ENCODE peak calls at places on chromosomes 6 and 20, in nine cellular contexts. One of them, this sample, is unnamed. For H3K4me1, the result is how much of the 10 kb centered on the place peaks cover.

GRCh38 chr20:40813213-40813510 is 124.1 kb upstream of the MAFB start:
- DNase-seq in transverse colon: no peak
- DNase-seq in stomach: peak
- DNase-seq in prostate gland: no peak
- DNase-seq in upper lobe of left lung: no peak
- DNase-seq in spleen: no peak
- DNase-seq in GM23338: no peak
- DNase-seq in suprapubic skin: no peak
- DNase-seq in SK-N-SH: no peak
- DNase-seq in this sample: no peak

GRCh38 chr6:165974817-165975216 is 192.8 kb downstream of the TBXT start:
- DNase-seq in spleen: no peak
- DNase-seq in stomach: no peak
- DNase-seq in transverse colon: no peak
- DNase-seq in suprapubic skin: no peak
- DNase-seq in prostate gland: no peak
- DNase-seq in SK-N-SH: no peak
- DNase-seq in upper lobe of left lung: no peak
- DNase-seq in GM23338: no peak
- DNase-seq in this sample: no peak

GRCh38 chr6:3382399-3383279 is 74.2 kb downstream of the SLC22A23 start:
- DNase-seq in prostate gland: no peak
- DNase-seq in suprapubic skin: peak
- DNase-seq in transverse colon: peak
- DNase-seq in upper lobe of left lung: no peak
- DNase-seq in GM23338: no peak
- DNase-seq in SK-N-SH: no peak
- DNase-seq in spleen: no peak
- DNase-seq in stomach: peak
- DNase-seq in this sample: no peak

GRCh38 chr6:108518714-108519576 is 41.8 kb upstream of the FOXO3 start:
- DNase-seq in prostate gland: no peak
- DNase-seq in stomach: no peak
- DNase-seq in suprapubic skin: no peak
- DNase-seq in spleen: no peak
- DNase-seq in GM23338: peak
- DNase-seq in transverse colon: no peak
- DNase-seq in SK-N-SH: peak
- DNase-seq in upper lobe of left lung: no peak
- DNase-seq in this sample: no peak

GRCh38 chr6:72861935-72862432 is 240.1 kb downstream of the KCNQ5 start:
- DNase-seq in suprapubic skin: no peak
- DNase-seq in stomach: no peak
- DNase-seq in GM23338: no peak
- DNase-seq in prostate gland: peak
- DNase-seq in spleen: no peak
- DNase-seq in SK-N-SH: no peak
- DNase-seq in upper lobe of left lung: no peak
- DNase-seq in transverse colon: no peak
- DNase-seq in this sample: no peak

GRCh38 chr6:70210462-70210861 is 92.4 kb downstream of the COL9A1 start:
- DNase-seq in transverse colon: no peak
- DNase-seq in suprapubic skin: no peak
- DNase-seq in stomach: no peak
- DNase-seq in upper lobe of left lung: no peak
- DNase-seq in SK-N-SH: peak
- DNase-seq in GM23338: peak
- DNase-seq in spleen: no peak
- DNase-seq in prostate gland: no peak
- DNase-seq in this sample: no peak

GRCh38 chr6:126123226-126123625 is 136.9 kb downstream of the TRMT11 start:
- DNase-seq in prostate gland: no peak
- DNase-seq in stomach: no peak
- DNase-seq in transverse colon: no peak
- DNase-seq in GM23338: no peak
- DNase-seq in suprapubic skin: no peak
- DNase-seq in SK-N-SH: no peak
- DNase-seq in upper lobe of left lung: no peak
- DNase-seq in spleen: no peak
- DNase-seq in this sample: no peak

GRCh38 chr20:6051505-6051904 is 2.4 kb downstream of the LRRN4 start:
- DNase-seq in upper lobe of left lung: peak
- DNase-seq in stomach: no peak
- DNase-seq in transverse colon: no peak
- DNase-seq in suprapubic skin: no peak
- DNase-seq in GM23338: peak
- DNase-seq in spleen: no peak
- DNase-seq in prostate gland: no peak
- DNase-seq in SK-N-SH: no peak
- DNase-seq in this sample: no peak

GRCh38 chr6:53326372-53327016 is 22.3 kb downstream of the ELOVL5 start:
- DNase-seq in transverse colon: peak
- DNase-seq in GM23338: no peak
- DNase-seq in stomach: no peak
- DNase-seq in suprapubic skin: no peak
- DNase-seq in prostate gland: peak
- DNase-seq in spleen: no peak
- DNase-seq in upper lobe of left lung: peak
- DNase-seq in SK-N-SH: no peak
- DNase-seq in this sample: peak

GRCh38 chr6:119160911-119161310 is 82.4 kb upstream of the FAM184A start:
- DNase-seq in prostate gland: no peak
- DNase-seq in SK-N-SH: no peak
- DNase-seq in upper lobe of left lung: no peak
- DNase-seq in spleen: no peak
- DNase-seq in stomach: no peak
- DNase-seq in GM23338: no peak
- DNase-seq in transverse colon: no peak
- DNase-seq in suprapubic skin: no peak
- DNase-seq in this sample: no peak

GRCh38 chr20:59123011-59123676 is 40.5 kb upstream of the ZNF831 start:
- DNase-seq in suprapubic skin: no peak
- DNase-seq in transverse colon: peak
- DNase-seq in GM23338: no peak
- DNase-seq in spleen: peak
- DNase-seq in prostate gland: no peak
- DNase-seq in upper lobe of left lung: no peak
- DNase-seq in SK-N-SH: no peak
- DNase-seq in stomach: no peak
- DNase-seq in this sample: no peak

GRCh38 chr6:35038076-35038475 is 103.1 kb downstream of the TCP11 start:
- DNase-seq in spleen: no peak
- DNase-seq in upper lobe of left lung: no peak
- DNase-seq in suprapubic skin: peak
- DNase-seq in SK-N-SH: no peak
- DNase-seq in transverse colon: no peak
- DNase-seq in GM23338: peak
- DNase-seq in prostate gland: no peak
- DNase-seq in stomach: no peak
- DNase-seq in this sample: no peak

GRCh38 chr6:692356-692851 is 535 bp downstream of the EXOC2 start:
- DNase-seq in prostate gland: no peak
- DNase-seq in spleen: peak
- DNase-seq in stomach: peak
- DNase-seq in suprapubic skin: no peak
- DNase-seq in transverse colon: peak
- DNase-seq in GM23338: peak
- DNase-seq in upper lobe of left lung: peak
- DNase-seq in SK-N-SH: peak
- DNase-seq in this sample: no peak

GRCh38 chr6:150363733-150364132 is 5.1 kb upstream of the IYD start:
- DNase-seq in spleen: no peak
- DNase-seq in upper lobe of left lung: no peak
- DNase-seq in stomach: no peak
- DNase-seq in transverse colon: no peak
- DNase-seq in prostate gland: no peak
- DNase-seq in GM23338: no peak
- DNase-seq in suprapubic skin: no peak
- DNase-seq in SK-N-SH: no peak
- DNase-seq in this sample: no peak

GRCh38 chr6:136784910-136785746 is 7.1 kb downstream of the MAP3K5 start:
- DNase-seq in spleen: peak
- DNase-seq in upper lobe of left lung: peak
- DNase-seq in suprapubic skin: no peak
- DNase-seq in SK-N-SH: no peak
- DNase-seq in stomach: peak
- DNase-seq in GM23338: no peak
- DNase-seq in prostate gland: no peak
- DNase-seq in transverse colon: peak
- DNase-seq in this sample: no peak

GRCh38 chr6:136784271-136784664 is 8.0 kb downstream of the MAP3K5 start:
- DNase-seq in transverse colon: no peak
- DNase-seq in stomach: no peak
- DNase-seq in upper lobe of left lung: no peak
- DNase-seq in spleen: no peak
- DNase-seq in GM23338: no peak
- DNase-seq in suprapubic skin: no peak
- DNase-seq in SK-N-SH: no peak
- DNase-seq in prostate gland: no peak
- DNase-seq in this sample: no peak

GRCh38 chr6:136782021-136782770 is 10.1 kb downstream of the MAP3K5 start:
- DNase-seq in upper lobe of left lung: no peak
- DNase-seq in prostate gland: no peak
- DNase-seq in transverse colon: no peak
- DNase-seq in GM23338: no peak
- DNase-seq in SK-N-SH: no peak
- DNase-seq in stomach: no peak
- DNase-seq in suprapubic skin: no peak
- DNase-seq in spleen: no peak
- DNase-seq in this sample: no peak

GRCh38 chr6:136783021-136783420 is 9.3 kb downstream of the MAP3K5 start:
- DNase-seq in stomach: no peak
- DNase-seq in upper lobe of left lung: no peak
- DNase-seq in suprapubic skin: no peak
- DNase-seq in transverse colon: no peak
- DNase-seq in SK-N-SH: no peak
- DNase-seq in prostate gland: no peak
- DNase-seq in GM23338: no peak
- DNase-seq in spleen: no peak
- DNase-seq in this sample: no peak

GRCh38 chr6:136783495-136784270 is 8.6 kb downstream of the MAP3K5 start:
- DNase-seq in prostate gland: no peak
- DNase-seq in upper lobe of left lung: peak
- DNase-seq in transverse colon: no peak
- DNase-seq in spleen: peak
- DNase-seq in stomach: no peak
- DNase-seq in suprapubic skin: no peak
- DNase-seq in SK-N-SH: no peak
- DNase-seq in GM23338: no peak
- DNase-seq in this sample: no peak
- H3K4me3 ChIP-seq in prostate gland: no peak
- H3K4me3 ChIP-seq in upper lobe of left lung: peak
- H3K4me3 ChIP-seq in transverse colon: no peak
- H3K4me3 ChIP-seq in spleen: peak
- H3K4me3 ChIP-seq in stomach: no peak
- H3K4me3 ChIP-seq in suprapubic skin: no peak
- H3K4me3 ChIP-seq in SK-N-SH: no peak
- H3K4me3 ChIP-seq in GM23338: no peak
- H3K4me3 ChIP-seq in this sample: no peak

GRCh38 chr20:57005146-57005933 is 261.1 kb downstream of the BMP7 start:
- DNase-seq in upper lobe of left lung: no peak
- DNase-seq in GM23338: no peak
- DNase-seq in prostate gland: no peak
- DNase-seq in SK-N-SH: no peak
- DNase-seq in stomach: no peak
- DNase-seq in suprapubic skin: no peak
- DNase-seq in transverse colon: no peak
- DNase-seq in spleen: no peak
- DNase-seq in this sample: no peak
- H3K4me1 ChIP-seq in upper lobe of left lung: under half
- H3K4me1 ChIP-seq in GM23338: under half
- H3K4me1 ChIP-seq in prostate gland: under half
- H3K4me1 ChIP-seq in SK-N-SH: under half
- H3K4me1 ChIP-seq in stomach: under half
- H3K4me1 ChIP-seq in suprapubic skin: under half
- H3K4me1 ChIP-seq in transverse colon: under half
- H3K4me1 ChIP-seq in spleen: under half
- H3K4me1 ChIP-seq in this sample: under half

GRCh38 chr6:168583821-168584220 is 142.8 kb downstream of the SMOC2 start:
- DNase-seq in spleen: no peak
- DNase-seq in GM23338: no peak
- DNase-seq in upper lobe of left lung: peak
- DNase-seq in stomach: peak
- DNase-seq in SK-N-SH: no peak
- DNase-seq in suprapubic skin: no peak
- DNase-seq in transverse colon: no peak
- DNase-seq in prostate gland: peak
- DNase-seq in this sample: no peak
- TF ChIP-seq POLR2AphosphoS5 in spleen: no peak
- TF ChIP-seq POLR2AphosphoS5 in GM23338: no peak
- TF ChIP-seq POLR2AphosphoS5 in upper lobe of left lung: no peak
- TF ChIP-seq POLR2AphosphoS5 in stomach: peak
- TF ChIP-seq POLR2AphosphoS5 in SK-N-SH: no peak
- TF ChIP-seq POLR2AphosphoS5 in suprapubic skin: no peak
- TF ChIP-seq POLR2AphosphoS5 in transverse colon: no peak
- TF ChIP-seq POLR2AphosphoS5 in prostate gland: no peak
- TF ChIP-seq POLR2AphosphoS5 in this sample: no peak

GRCh38 chr20:1467082-1467354 is 369 bp upstream of the NSFL1C start:
- DNase-seq in stomach: no peak
- DNase-seq in spleen: no peak
- DNase-seq in transverse colon: no peak
- DNase-seq in GM23338: no peak
- DNase-seq in prostate gland: no peak
- DNase-seq in suprapubic skin: no peak
- DNase-seq in SK-N-SH: no peak
- DNase-seq in upper lobe of left lung: no peak
- DNase-seq in this sample: no peak
- H3K4me3 ChIP-seq in stomach: peak
- H3K4me3 ChIP-seq in spleen: peak
- H3K4me3 ChIP-seq in transverse colon: no peak
- H3K4me3 ChIP-seq in GM23338: peak
- H3K4me3 ChIP-seq in prostate gland: no peak
- H3K4me3 ChIP-seq in suprapubic skin: peak
- H3K4me3 ChIP-seq in SK-N-SH: peak
- H3K4me3 ChIP-seq in upper lobe of left lung: peak
- H3K4me3 ChIP-seq in this sample: peak

This sample was measured in breast epithelium.